ENCODE peak calls at places on chromosomes 11 and 22, in nine cellular contexts. P is spleen, X is ovary, Y is cardiac muscle cell, W is GM23338, O is neuronal stem cell, B is left ventricle myocardium inferior, T is lung, Z is HAP-1. H is an unnamed sample.

GRCh38 chr11:12137005-12137690 is 26.8 kb downstream of the MICAL2 start:
- DNase-seq in P (no peak), X (no peak), Y (no peak), W (no peak), O (no peak), B (no peak), T (no peak), Z (no peak), H (no peak)

GRCh38 chr11:133904818-133905515 is 51.8 kb downstream of the IGSF9B start:
- DNase-seq in P (peak; percentile 52), X (no peak), Y (no peak), W (no peak), O (no peak), B (no peak), T (no peak), Z (no peak), H (no peak)

GRCh38 chr11:131744847-131745246 is 374.4 kb downstream of the NTM start:
- DNase-seq in P (no peak), X (no peak), Y (no peak), W (no peak), O (no peak), B (no peak), T (no peak), Z (no peak), H (no peak)

GRCh38 chr11:3201112-3201581 is 17.5 kb downstream of the MRGPRG start:
- DNase-seq in P (peak; percentile 51), X (peak; percentile 7), Y (no peak), W (no peak), O (no peak), B (no peak), T (no peak), Z (no peak), H (no peak)

GRCh38 chr22:22983123-22983522 is 87.2 kb upstream of the GNAZ start:
- DNase-seq in P (no peak), X (no peak), Y (no peak), W (no peak), O (no peak), B (no peak), T (no peak), Z (no peak), H (no peak)

GRCh38 chr11:15826008-15826650 is 530.2 kb downstream of the SOX6 start:
- DNase-seq in P (no peak), X (no peak), Y (no peak), W (no peak), O (no peak), B (no peak), T (peak; percentile 18), Z (no peak), H (no peak)

GRCh38 chr11:7514099-7514725 is 413 bp downstream of the PPFIBP2 start:
- DNase-seq in P (no peak), X (no peak), Y (peak; percentile 18), W (peak; percentile 38), O (no peak), B (peak; percentile 27), T (no peak), Z (no peak), H (no peak)

GRCh38 chr11:96001037-96001436 is 77.1 kb upstream of the MTMR2 start:
- DNase-seq in P (no peak), X (peak; percentile 91), Y (no peak), W (no peak), O (no peak), B (peak; percentile 77), T (peak; percentile 66), Z (no peak), H (no peak)

GRCh38 chr11:88555829-88556202 is 218.3 kb upstream of the CTSC start:
- DNase-seq in P (no peak), X (no peak), Y (no peak), W (no peak), O (no peak), B (no peak), T (no peak), Z (no peak), H (no peak)

GRCh38 chr22:25105817-25106650 is 93.6 kb upstream of the CRYBB3 start:
- DNase-seq in P (no peak), X (no peak), Y (no peak), W (no peak), O (no peak), B (no peak), T (no peak), Z (no peak), H (no peak)

GRCh38 chr11:118930152-118930712 is 4.5 kb upstream of the BCL9L start:
- DNase-seq in P (peak; percentile 91), X (peak; percentile 87), Y (peak; percentile 85), W (peak; percentile 99), O (no peak), B (peak; percentile 82), T (peak; percentile 92), Z (peak; percentile 70), H (peak; percentile 100)

GRCh38 chr11:64696045-64696444 is 27.0 kb downstream of the NRXN2 start:
- DNase-seq in P (no peak), X (no peak), Y (no peak), W (no peak), O (no peak), B (no peak), T (no peak), Z (no peak), H (no peak)

GRCh38 chr22:41910599-41911291 is 4.1 kb downstream of the SHISA8 start:
- DNase-seq in P (no peak), X (no peak), Y (no peak), W (peak; percentile 45), O (no peak), B (peak; percentile 56), T (no peak), Z (no peak), H (no peak)

GRCh38 chr11:91790873-91791468 is 433.6 kb upstream of the FAT3 start:
- DNase-seq in P (no peak), X (no peak), Y (no peak), W (no peak), O (no peak), B (no peak), T (no peak), Z (no peak), H (no peak)

GRCh38 chr11:94398101-94398500 is 3.1 kb downstream of the GPR83 start:
- DNase-seq in P (no peak), X (no peak), Y (no peak), W (no peak), O (no peak), B (no peak), T (no peak), Z (no peak), H (no peak)

GRCh38 chr22:26556904-26557303 is 33.0 kb downstream of the TPST2 start:
- DNase-seq in P (no peak), X (no peak), Y (no peak), W (no peak), O (no peak), B (no peak), T (no peak), Z (no peak), H (no peak)

GRCh38 chr11:132028380-132029240 is 658.2 kb downstream of the NTM start:
- DNase-seq in P (no peak), X (no peak), Y (peak; percentile 53), W (peak; percentile 72), O (peak; percentile 18), B (peak; percentile 28), T (no peak), Z (no peak), H (peak; percentile 53)

DNA sequence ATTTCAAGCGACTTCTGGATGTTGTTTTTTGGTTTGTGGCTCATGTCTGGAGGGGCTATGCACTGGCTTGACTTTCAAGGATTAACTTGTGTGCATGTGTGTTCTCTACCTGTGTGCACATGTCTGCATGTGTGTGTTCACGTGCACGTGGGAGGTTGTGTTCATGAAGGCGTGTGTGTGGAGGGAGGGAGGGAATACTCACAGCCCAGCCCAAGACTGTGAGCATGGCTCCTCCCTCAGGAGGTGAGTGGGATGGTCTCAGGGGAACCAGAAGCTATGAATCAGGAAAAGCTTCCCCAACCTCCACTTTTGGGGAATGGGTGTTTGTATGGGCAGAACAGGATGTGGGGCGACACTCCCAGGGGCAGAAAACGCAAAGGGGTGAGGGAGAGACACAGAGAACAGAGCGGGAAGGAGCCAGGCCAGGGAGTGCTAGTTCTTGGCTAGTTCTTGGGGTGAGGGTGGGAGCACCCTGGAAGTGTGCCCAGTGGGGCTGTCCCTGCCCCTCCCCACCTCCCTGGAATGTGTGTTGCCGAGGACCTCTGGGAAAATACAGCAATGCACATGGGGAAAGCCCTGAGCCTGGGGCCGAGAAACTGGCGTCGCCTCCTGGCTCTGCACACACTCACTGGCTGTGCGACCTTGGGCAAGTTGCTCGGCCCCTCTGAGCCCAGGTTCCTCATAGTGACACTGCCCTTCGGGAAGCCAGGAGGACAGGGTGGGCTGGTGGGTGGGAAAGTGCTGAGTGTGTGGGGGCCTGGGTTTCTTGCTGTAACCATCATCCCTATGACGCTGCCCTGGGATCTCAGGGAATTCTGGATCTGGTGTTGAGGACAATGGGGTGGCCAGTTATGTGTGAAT is 16.9 kb upstream of the ALX4 start:
- DNase-seq in P (peak; percentile 51), X (no peak), Y (no peak), W (no peak), O (no peak), B (no peak), T (no peak), Z (no peak), H (peak; percentile 47)
- H3K27me3 ChIP-seq in P (peaks cover 42% of the 10 kb centered on the region), X (no peaks in the 10 kb centered on the region), Y (peaks cover 100% of the 10 kb centered on the region), W (peaks cover 93% of the 10 kb centered on the region), O (peaks cover 16% of the 10 kb centered on the region), B (peaks cover 99% of the 10 kb centered on the region), T (peaks cover 5% of the 10 kb centered on the region), Z (peaks cover 26% of the 10 kb centered on the region), H (no peaks in the 10 kb centered on the region)

GRCh38 chr11:33157103-33158027 is 3.9 kb downstream of the CSTF3 start:
- DNase-seq in P (no peak), X (no peak), Y (no peak), W (no peak), O (no peak), B (no peak), T (no peak), Z (no peak), H (no peak)
- H3K4me3 ChIP-seq in P (no peak overlapping the region), X (no peak overlapping the region), Y (no peak overlapping the region), W (peak overlapping the region; percentile 88), O (no peak overlapping the region), B (no peak overlapping the region), T (no peak overlapping the region), Z (no peak overlapping the region), H (no peak overlapping the region)

DNA sequence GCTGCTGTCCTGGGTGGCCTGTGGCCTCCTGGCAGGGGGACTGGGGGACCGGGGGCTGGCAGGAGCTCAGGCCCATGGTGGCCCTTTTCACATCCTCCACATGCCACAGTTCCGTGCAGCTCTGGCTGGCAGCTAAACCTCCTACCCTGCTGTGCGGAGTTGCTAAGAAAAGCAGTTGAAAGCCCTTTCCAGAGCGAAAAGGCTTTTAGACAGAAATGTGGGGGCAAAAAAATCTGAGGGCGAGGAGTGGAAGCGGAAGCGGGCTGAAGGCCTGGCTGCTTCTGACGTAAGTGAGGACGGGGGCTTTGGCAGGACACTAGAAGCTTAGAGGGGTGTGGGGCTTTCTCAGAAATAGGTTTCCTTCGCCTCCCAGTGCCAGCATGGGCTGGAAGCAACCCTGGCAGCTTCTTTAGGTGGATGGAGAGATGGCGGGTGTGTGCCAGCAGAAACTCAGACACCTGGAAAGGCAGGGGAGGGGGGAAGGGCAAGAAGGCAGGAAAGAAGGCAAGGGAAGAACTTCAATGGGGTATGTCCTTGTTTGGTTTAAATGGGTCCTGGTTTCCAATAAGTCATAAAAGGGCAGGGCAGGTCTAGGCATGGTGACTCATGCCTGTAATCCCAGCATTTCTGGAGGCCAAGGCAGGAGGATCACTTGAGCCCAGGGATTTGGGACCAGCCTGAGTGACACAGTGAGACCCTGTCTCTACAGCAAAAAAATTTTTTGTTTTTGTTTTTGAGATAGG is 11.2 kb upstream of the DGKZ start:
- DNase-seq in P (no peak), X (no peak), Y (no peak), W (no peak), O (no peak), B (no peak), T (no peak), Z (no peak), H (no peak)
- H3K4me1 ChIP-seq in P (peaks cover 20% of the 10 kb centered on the region), X (no peaks in the 10 kb centered on the region), Y (peaks cover 25% of the 10 kb centered on the region), W (peaks cover 58% of the 10 kb centered on the region), O (peaks cover 38% of the 10 kb centered on the region), B (peaks cover 53% of the 10 kb centered on the region), T (peaks cover 5% of the 10 kb centered on the region), Z (peaks cover 12% of the 10 kb centered on the region), H (peaks cover 10% of the 10 kb centered on the region)

GRCh38 chr22:43205748-43206514 is 19.0 kb upstream of the TTLL12 start:
- DNase-seq in P (no peak), X (peak; percentile 12), Y (no peak), W (no peak), O (no peak), B (no peak), T (no peak), Z (no peak), H (no peak)
- H3K27me3 ChIP-seq in P (no peaks in the 10 kb centered on the region), X (no peaks in the 10 kb centered on the region), Y (no peaks in the 10 kb centered on the region), W (no peaks in the 10 kb centered on the region), O (no peaks in the 10 kb centered on the region), B (peaks cover 4% of the 10 kb centered on the region), T (no peaks in the 10 kb centered on the region), Z (no peaks in the 10 kb centered on the region), H (no peaks in the 10 kb centered on the region)

H was measured in Caco-2.